ENCODE peak calls at places on chromosomes 2 and 18, in five cellular contexts. L, A, V, R and P are unnamed samples. For H3K4me1, the result is how much of the 10 kb centered on the place peaks cover.

GRCh38 chr2:112019510-112019909 is 35.6 kb upstream of the TMEM87B start:
- DNase-seq in V (peak), R (no peak), A (no peak), L (no peak), P (no peak)

GRCh38 chr2:215418064-215418963 is 17.6 kb downstream of the FN1 start:
- DNase-seq in R (peak), A (no peak), L (peak), V (no peak), P (no peak)

GRCh38 chr2:42191285-42192009 is 22.3 kb downstream of the EML4 start:
- DNase-seq in V (peak), L (peak), A (no peak), R (no peak), P (no peak)

GRCh38 chr2:179129574-179130238 is 79.8 kb upstream of the CCDC141 start:
- DNase-seq in L (peak), R (no peak), V (peak), A (no peak), P (no peak)

GRCh38 chr2:129747500-129748125 is 231.9 kb upstream of the RAB6C start:
- DNase-seq in A (no peak), L (no peak), V (no peak), R (peak), P (no peak)

GRCh38 chr2:54558976-54559410 is 102.9 kb downstream of the SPTBN1 start:
- DNase-seq in A (no peak), L (no peak), R (peak), V (no peak), P (peak)

GRCh38 chr18:3526421-3527354 is 76.7 kb downstream of the TGIF1 start:
- DNase-seq in L (no peak), A (no peak), V (peak), R (no peak), P (no peak)

GRCh38 chr2:28664120-28664842 is 87.3 kb upstream of the PPP1CB start:
- DNase-seq in R (no peak), L (no peak), V (peak), A (no peak), P (no peak)

GRCh38 chr2:234178309-234179030 is 128.0 kb downstream of the SPP2 start:
- DNase-seq in V (no peak), L (peak), R (peak), A (no peak), P (peak)

GRCh38 chr2:241852116-241852980 is 6.3 kb downstream of the PDCD1 start:
- DNase-seq in A (no peak), R (peak), V (no peak), L (no peak), P (peak)

DNA sequence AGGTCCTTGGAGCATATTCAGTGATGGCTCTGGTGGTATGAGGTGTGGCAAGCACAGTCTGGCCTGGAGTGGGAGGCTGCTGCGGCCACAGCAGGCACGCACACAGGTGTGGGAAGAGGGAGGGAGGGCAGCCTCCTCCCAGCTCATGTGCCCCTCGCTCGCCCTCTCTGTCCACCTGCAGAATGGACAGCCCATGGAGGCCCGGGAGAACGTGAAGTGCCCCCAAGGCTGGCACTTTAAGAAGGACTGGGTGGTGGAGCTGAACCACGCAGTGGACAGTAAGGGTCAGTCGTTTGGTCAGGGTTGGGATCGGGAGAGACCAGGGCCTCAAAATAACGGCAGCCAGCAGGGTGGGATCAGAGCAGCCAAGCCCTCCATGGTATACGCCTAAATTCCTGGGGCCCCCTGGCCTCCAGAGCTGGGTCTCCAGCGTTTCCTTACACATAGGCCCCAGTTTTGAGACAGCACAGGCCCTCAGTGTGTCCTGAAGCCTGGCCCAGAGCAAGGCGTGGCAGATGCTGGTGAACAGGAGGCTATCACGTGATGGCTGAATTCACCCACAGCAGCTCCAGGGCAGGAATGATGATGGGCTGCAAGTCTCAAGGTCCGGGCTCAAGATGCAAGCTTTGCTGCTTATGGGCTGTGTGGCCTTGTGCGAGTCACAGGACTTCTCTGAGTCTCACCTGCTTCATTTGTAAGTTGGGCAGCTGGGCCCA is 47.9 kb downstream of the FER1L5 start:
- DNase-seq in R (no peak), V (no peak), A (no peak), L (no peak), P (no peak)
- H3K27ac ChIP-seq in R (no peak), V (no peak), A (no peak), L (no peak), P (no peak)

GRCh38 chr2:165648826-165649225 is 145.2 kb downstream of the GALNT3 start:
- DNase-seq in A (no peak), R (no peak), V (no peak), L (no peak), P (no peak)
- H3K4me1 ChIP-seq in A (under half), R (under half), V (under half), L (under half), P (under half)

DNA sequence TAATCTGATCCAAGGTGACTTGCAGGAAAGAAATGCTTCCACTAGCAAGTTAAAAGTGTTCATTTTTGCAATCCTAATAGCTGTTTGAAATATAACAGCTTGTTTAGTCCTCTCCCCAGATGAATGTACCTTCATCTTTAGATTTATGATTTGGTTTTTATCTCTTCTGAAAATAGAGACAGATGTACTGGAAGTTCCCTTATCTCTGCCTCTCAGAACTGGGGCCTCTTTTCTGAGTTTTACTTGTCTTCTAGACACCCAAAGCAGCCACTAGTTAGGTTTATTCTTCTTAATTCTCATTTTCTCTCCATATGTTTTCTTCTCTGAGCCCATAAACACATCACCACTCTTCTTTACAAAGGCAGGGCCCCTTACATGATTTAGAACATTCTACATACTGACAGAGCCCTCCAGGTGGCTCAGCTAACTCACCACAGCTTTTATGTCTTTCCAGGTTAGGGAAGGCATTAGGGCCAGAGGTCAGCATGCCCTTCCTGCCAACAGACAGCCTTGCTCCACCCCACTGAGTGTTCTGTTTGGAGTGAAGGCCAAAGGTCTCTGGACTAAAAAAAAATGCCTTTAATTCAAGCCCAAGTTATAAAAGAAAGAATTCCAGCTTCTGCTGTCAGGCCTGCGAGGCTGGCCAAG is 74.8 kb upstream of the MAP4K3 start:
- DNase-seq in A (no peak), V (peak), R (no peak), L (no peak), P (no peak)
- H3K27ac ChIP-seq in A (no peak), V (peak), R (peak), L (peak), P (no peak)

DNA sequence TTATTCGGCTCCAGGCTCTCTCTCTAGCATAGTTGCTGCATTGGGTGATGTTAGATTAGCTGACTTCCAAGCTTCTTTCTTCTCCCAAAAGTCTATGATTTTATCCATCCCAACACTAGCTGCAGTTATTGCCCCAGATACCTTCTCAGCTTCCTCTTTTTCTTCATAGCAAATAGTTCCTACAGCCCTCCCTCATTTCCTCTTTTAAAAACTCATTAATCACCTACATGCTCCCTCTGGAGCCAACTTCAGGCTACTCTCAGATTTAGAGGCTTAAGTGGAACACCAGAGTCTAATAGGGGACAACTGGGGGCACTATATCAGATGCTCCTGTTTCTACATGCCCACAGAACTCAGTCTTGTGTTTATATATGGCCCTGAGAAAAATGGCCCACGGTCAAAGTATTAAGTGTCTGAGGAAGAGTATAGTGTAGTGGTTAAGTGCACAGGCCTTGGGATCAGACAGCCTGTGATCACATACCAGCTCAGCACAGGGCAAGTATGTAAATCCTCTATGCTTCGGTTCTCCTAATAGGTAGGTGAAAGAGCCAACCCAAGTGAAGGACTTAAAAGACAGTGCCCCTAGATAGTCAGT is 241.9 kb upstream of the SLC14A2 start:
- DNase-seq in A (no peak), L (no peak), V (no peak), R (no peak), P (no peak)
- H3K4me1 ChIP-seq in A (under half), L (under half), V (under half), R (under half), P (under half)

GRCh38 chr2:43389581-43390466 is 163.4 kb upstream of the ZFP36L2 start:
- DNase-seq in R (no peak), L (peak), A (no peak), V (no peak), P (no peak)
- H3K27ac ChIP-seq in R (no peak), L (no peak), A (no peak), V (no peak), P (no peak)